ENCODE peak calls at places on chromosomes 4 and X, in eight cellular contexts. One of them, this sample, is unnamed. For H3K4me1, the result is how much of the 10 kb centered on the place peaks cover.

GRCh38 chr4:1075266-1075665 is 38.1 kb downstream of the RNF212 start:
- DNase-seq in CD4-positive, alpha-beta memory T cell: no peak
- DNase-seq in thoracic aorta: no peak
- DNase-seq in tibial nerve: no peak
- DNase-seq in pancreas: no peak
- DNase-seq in left lung: no peak
- DNase-seq in naive thymus-derived CD4-positive, alpha-beta T cell: no peak
- DNase-seq in lower lobe of right lung: no peak
- DNase-seq in this sample: no peak

GRCh38 chrX:108020631-108021030 is 24.2 kb upstream of the VSIG1 start:
- DNase-seq in CD4-positive, alpha-beta memory T cell: peak
- DNase-seq in thoracic aorta: no peak
- DNase-seq in tibial nerve: no peak
- DNase-seq in pancreas: no peak
- DNase-seq in left lung: no peak
- DNase-seq in naive thymus-derived CD4-positive, alpha-beta T cell: peak
- DNase-seq in lower lobe of right lung: no peak
- DNase-seq in this sample: no peak

GRCh38 chrX:136718091-136718490 is 62.6 kb downstream of the ARHGEF6 start:
- DNase-seq in CD4-positive, alpha-beta memory T cell: no peak
- DNase-seq in thoracic aorta: no peak
- DNase-seq in tibial nerve: no peak
- DNase-seq in pancreas: no peak
- DNase-seq in left lung: no peak
- DNase-seq in naive thymus-derived CD4-positive, alpha-beta T cell: no peak
- DNase-seq in lower lobe of right lung: no peak
- DNase-seq in this sample: no peak

GRCh38 chr4:95889662-95890061 is 49.8 kb downstream of the PDHA2 start:
- DNase-seq in CD4-positive, alpha-beta memory T cell: no peak
- DNase-seq in thoracic aorta: no peak
- DNase-seq in tibial nerve: no peak
- DNase-seq in pancreas: no peak
- DNase-seq in left lung: no peak
- DNase-seq in naive thymus-derived CD4-positive, alpha-beta T cell: no peak
- DNase-seq in lower lobe of right lung: no peak
- DNase-seq in this sample: no peak

GRCh38 chr4:98648602-98649001 is 9.8 kb downstream of the TSPAN5 start:
- DNase-seq in CD4-positive, alpha-beta memory T cell: no peak
- DNase-seq in thoracic aorta: no peak
- DNase-seq in tibial nerve: no peak
- DNase-seq in pancreas: no peak
- DNase-seq in left lung: no peak
- DNase-seq in naive thymus-derived CD4-positive, alpha-beta T cell: no peak
- DNase-seq in lower lobe of right lung: no peak
- DNase-seq in this sample: no peak

GRCh38 chrX:13212191-13212651 is 107.6 kb downstream of the ATXN3L start:
- DNase-seq in CD4-positive, alpha-beta memory T cell: no peak
- DNase-seq in thoracic aorta: no peak
- DNase-seq in tibial nerve: no peak
- DNase-seq in pancreas: no peak
- DNase-seq in left lung: no peak
- DNase-seq in naive thymus-derived CD4-positive, alpha-beta T cell: no peak
- DNase-seq in lower lobe of right lung: no peak
- DNase-seq in this sample: peak

GRCh38 chrX:1244164-1245076 is 24.2 kb upstream of the CSF2RA start:
- DNase-seq in CD4-positive, alpha-beta memory T cell: no peak
- DNase-seq in thoracic aorta: no peak
- DNase-seq in tibial nerve: no peak
- DNase-seq in pancreas: no peak
- DNase-seq in left lung: no peak
- DNase-seq in naive thymus-derived CD4-positive, alpha-beta T cell: no peak
- DNase-seq in lower lobe of right lung: no peak
- DNase-seq in this sample: no peak

GRCh38 chr4:59920414-59920813 is 1279.7 kb upstream of the ADGRL3 start:
- DNase-seq in CD4-positive, alpha-beta memory T cell: no peak
- DNase-seq in thoracic aorta: no peak
- DNase-seq in tibial nerve: no peak
- DNase-seq in pancreas: no peak
- DNase-seq in left lung: no peak
- DNase-seq in naive thymus-derived CD4-positive, alpha-beta T cell: no peak
- DNase-seq in lower lobe of right lung: no peak
- DNase-seq in this sample: no peak

GRCh38 chrX:9340619-9341304 is 124.1 kb upstream of the TBL1X start:
- DNase-seq in CD4-positive, alpha-beta memory T cell: peak
- DNase-seq in thoracic aorta: no peak
- DNase-seq in tibial nerve: no peak
- DNase-seq in pancreas: peak
- DNase-seq in left lung: peak
- DNase-seq in naive thymus-derived CD4-positive, alpha-beta T cell: peak
- DNase-seq in lower lobe of right lung: no peak
- DNase-seq in this sample: peak

GRCh38 chrX:2710496-2710895 is 19.4 kb downstream of the CD99 start:
- DNase-seq in CD4-positive, alpha-beta memory T cell: peak
- DNase-seq in thoracic aorta: no peak
- DNase-seq in tibial nerve: no peak
- DNase-seq in pancreas: no peak
- DNase-seq in left lung: peak
- DNase-seq in naive thymus-derived CD4-positive, alpha-beta T cell: no peak
- DNase-seq in lower lobe of right lung: no peak
- DNase-seq in this sample: no peak

GRCh38 chr4:48122756-48123155 is 11.3 kb downstream of the TXK start:
- DNase-seq in CD4-positive, alpha-beta memory T cell: no peak
- DNase-seq in thoracic aorta: no peak
- DNase-seq in tibial nerve: no peak
- DNase-seq in pancreas: no peak
- DNase-seq in left lung: no peak
- DNase-seq in naive thymus-derived CD4-positive, alpha-beta T cell: no peak
- DNase-seq in lower lobe of right lung: no peak
- DNase-seq in this sample: no peak

GRCh38 chr4:99404595-99405287 is 30.4 kb downstream of the ADH7 start:
- DNase-seq in CD4-positive, alpha-beta memory T cell: no peak
- DNase-seq in thoracic aorta: no peak
- DNase-seq in tibial nerve: no peak
- DNase-seq in pancreas: no peak
- DNase-seq in left lung: no peak
- DNase-seq in naive thymus-derived CD4-positive, alpha-beta T cell: no peak
- DNase-seq in lower lobe of right lung: no peak
- DNase-seq in this sample: no peak

GRCh38 chrX:120301960-120302359 is 9.3 kb downstream of the TMEM255A start:
- DNase-seq in CD4-positive, alpha-beta memory T cell: no peak
- DNase-seq in thoracic aorta: no peak
- DNase-seq in tibial nerve: no peak
- DNase-seq in pancreas: no peak
- DNase-seq in left lung: no peak
- DNase-seq in naive thymus-derived CD4-positive, alpha-beta T cell: no peak
- DNase-seq in lower lobe of right lung: no peak
- DNase-seq in this sample: no peak

GRCh38 chrX:120301497-120301896 is 9.8 kb downstream of the TMEM255A start:
- DNase-seq in CD4-positive, alpha-beta memory T cell: no peak
- DNase-seq in thoracic aorta: no peak
- DNase-seq in tibial nerve: no peak
- DNase-seq in pancreas: no peak
- DNase-seq in left lung: no peak
- DNase-seq in naive thymus-derived CD4-positive, alpha-beta T cell: no peak
- DNase-seq in lower lobe of right lung: no peak
- DNase-seq in this sample: no peak

GRCh38 chrX:120299928-120300327 is 11.3 kb downstream of the TMEM255A start:
- DNase-seq in CD4-positive, alpha-beta memory T cell: no peak
- DNase-seq in thoracic aorta: no peak
- DNase-seq in tibial nerve: no peak
- DNase-seq in pancreas: no peak
- DNase-seq in left lung: no peak
- DNase-seq in naive thymus-derived CD4-positive, alpha-beta T cell: no peak
- DNase-seq in lower lobe of right lung: no peak
- DNase-seq in this sample: no peak

GRCh38 chrX:120304241-120304640 is 7.0 kb downstream of the TMEM255A start:
- DNase-seq in CD4-positive, alpha-beta memory T cell: no peak
- DNase-seq in thoracic aorta: no peak
- DNase-seq in tibial nerve: no peak
- DNase-seq in pancreas: no peak
- DNase-seq in left lung: no peak
- DNase-seq in naive thymus-derived CD4-positive, alpha-beta T cell: no peak
- DNase-seq in lower lobe of right lung: no peak
- DNase-seq in this sample: no peak

DNA sequence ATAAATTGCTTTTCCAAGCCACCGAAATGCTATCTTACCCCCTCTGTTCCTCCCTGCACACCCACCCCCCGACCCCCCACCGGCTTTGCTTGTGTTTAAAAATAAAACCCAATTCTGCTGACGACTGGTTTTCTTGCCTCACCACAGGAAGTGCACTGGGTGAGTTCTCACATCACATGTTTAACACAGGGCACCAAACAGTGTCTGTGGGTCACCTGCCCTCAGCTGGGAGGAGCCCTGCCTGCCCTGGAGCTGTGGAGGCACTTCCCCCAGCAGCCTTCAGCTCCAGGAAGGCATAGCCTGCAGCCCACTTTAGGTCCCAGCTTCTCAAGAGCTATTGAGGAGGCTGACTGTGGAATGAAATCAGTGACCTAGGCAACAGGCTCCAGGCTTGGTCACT is 8.8 kb downstream of the TMEM255A start:
- DNase-seq in CD4-positive, alpha-beta memory T cell: peak
- DNase-seq in thoracic aorta: no peak
- DNase-seq in tibial nerve: no peak
- DNase-seq in pancreas: no peak
- DNase-seq in left lung: peak
- DNase-seq in naive thymus-derived CD4-positive, alpha-beta T cell: no peak
- DNase-seq in lower lobe of right lung: peak
- DNase-seq in this sample: no peak
- H3K27ac ChIP-seq in CD4-positive, alpha-beta memory T cell: peak
- H3K27ac ChIP-seq in thoracic aorta: no peak
- H3K27ac ChIP-seq in tibial nerve: no peak
- H3K27ac ChIP-seq in pancreas: no peak
- H3K27ac ChIP-seq in left lung: no peak
- H3K27ac ChIP-seq in naive thymus-derived CD4-positive, alpha-beta T cell: no peak
- H3K27ac ChIP-seq in lower lobe of right lung: no peak
- H3K27ac ChIP-seq in this sample: no peak

GRCh38 chr4:53060278-53060677 is 198.2 kb downstream of the RASL11B start:
- DNase-seq in CD4-positive, alpha-beta memory T cell: no peak
- DNase-seq in thoracic aorta: no peak
- DNase-seq in tibial nerve: no peak
- DNase-seq in pancreas: no peak
- DNase-seq in left lung: no peak
- DNase-seq in naive thymus-derived CD4-positive, alpha-beta T cell: no peak
- DNase-seq in lower lobe of right lung: no peak
- DNase-seq in this sample: no peak

GRCh38 chr4:53055274-53055673 is 193.2 kb downstream of the RASL11B start:
- DNase-seq in CD4-positive, alpha-beta memory T cell: no peak
- DNase-seq in thoracic aorta: no peak
- DNase-seq in tibial nerve: no peak
- DNase-seq in pancreas: no peak
- DNase-seq in left lung: no peak
- DNase-seq in naive thymus-derived CD4-positive, alpha-beta T cell: no peak
- DNase-seq in lower lobe of right lung: no peak
- DNase-seq in this sample: no peak

GRCh38 chr4:53057679-53058078 is 195.6 kb downstream of the RASL11B start:
- DNase-seq in CD4-positive, alpha-beta memory T cell: no peak
- DNase-seq in thoracic aorta: no peak
- DNase-seq in tibial nerve: no peak
- DNase-seq in pancreas: no peak
- DNase-seq in left lung: no peak
- DNase-seq in naive thymus-derived CD4-positive, alpha-beta T cell: no peak
- DNase-seq in lower lobe of right lung: no peak
- DNase-seq in this sample: no peak

GRCh38 chr4:53059253-53059652 is 197.1 kb downstream of the RASL11B start:
- DNase-seq in CD4-positive, alpha-beta memory T cell: no peak
- DNase-seq in thoracic aorta: no peak
- DNase-seq in tibial nerve: no peak
- DNase-seq in pancreas: no peak
- DNase-seq in left lung: no peak
- DNase-seq in naive thymus-derived CD4-positive, alpha-beta T cell: no peak
- DNase-seq in lower lobe of right lung: no peak
- DNase-seq in this sample: no peak

GRCh38 chr4:53055716-53056413 is 193.7 kb downstream of the RASL11B start:
- DNase-seq in CD4-positive, alpha-beta memory T cell: no peak
- DNase-seq in thoracic aorta: no peak
- DNase-seq in tibial nerve: no peak
- DNase-seq in pancreas: no peak
- DNase-seq in left lung: no peak
- DNase-seq in naive thymus-derived CD4-positive, alpha-beta T cell: no peak
- DNase-seq in lower lobe of right lung: no peak
- DNase-seq in this sample: no peak
- H3K4me1 ChIP-seq in CD4-positive, alpha-beta memory T cell: under half
- H3K4me1 ChIP-seq in thoracic aorta: under half
- H3K4me1 ChIP-seq in tibial nerve: under half
- H3K4me1 ChIP-seq in pancreas: under half
- H3K4me1 ChIP-seq in left lung: under half
- H3K4me1 ChIP-seq in naive thymus-derived CD4-positive, alpha-beta T cell: under half
- H3K4me1 ChIP-seq in lower lobe of right lung: under half
- H3K4me1 ChIP-seq in this sample: under half

GRCh38 chr4:25233737-25234389 is at the start of gene PI4K2B:
- DNase-seq in CD4-positive, alpha-beta memory T cell: peak
- DNase-seq in thoracic aorta: peak
- DNase-seq in tibial nerve: peak
- DNase-seq in pancreas: peak
- DNase-seq in left lung: peak
- DNase-seq in naive thymus-derived CD4-positive, alpha-beta T cell: peak
- DNase-seq in lower lobe of right lung: peak
- DNase-seq in this sample: peak
- H3K27ac ChIP-seq in CD4-positive, alpha-beta memory T cell: peak
- H3K27ac ChIP-seq in thoracic aorta: peak
- H3K27ac ChIP-seq in tibial nerve: peak
- H3K27ac ChIP-seq in pancreas: peak
- H3K27ac ChIP-seq in left lung: peak
- H3K27ac ChIP-seq in naive thymus-derived CD4-positive, alpha-beta T cell: peak
- H3K27ac ChIP-seq in lower lobe of right lung: peak
- H3K27ac ChIP-seq in this sample: peak

DNA sequence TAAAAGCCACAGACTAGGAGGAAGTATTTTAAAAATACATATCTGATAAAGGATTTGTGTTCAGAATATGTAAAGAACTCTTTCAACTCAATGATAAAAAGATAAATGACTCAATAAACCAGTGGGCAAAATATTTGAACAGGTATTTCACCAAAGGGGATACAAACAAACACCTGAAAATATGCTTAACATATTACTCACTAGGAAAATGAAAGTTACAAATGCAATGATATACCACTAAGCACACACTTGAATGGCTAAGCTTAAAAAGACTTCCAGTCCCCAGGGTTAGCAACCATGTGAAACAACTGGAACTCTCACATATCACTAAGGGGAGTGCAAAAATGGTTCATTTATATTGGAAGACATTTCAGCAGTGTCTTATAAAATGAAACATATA is 131.6 kb downstream of the SLIT2 start:
- DNase-seq in CD4-positive, alpha-beta memory T cell: no peak
- DNase-seq in thoracic aorta: no peak
- DNase-seq in tibial nerve: no peak
- DNase-seq in pancreas: no peak
- DNase-seq in left lung: no peak
- DNase-seq in naive thymus-derived CD4-positive, alpha-beta T cell: no peak
- DNase-seq in lower lobe of right lung: no peak
- DNase-seq in this sample: no peak
- H3K4me1 ChIP-seq in CD4-positive, alpha-beta memory T cell: under half
- H3K4me1 ChIP-seq in thoracic aorta: under half
- H3K4me1 ChIP-seq in tibial nerve: under half
- H3K4me1 ChIP-seq in pancreas: under half
- H3K4me1 ChIP-seq in left lung: under half
- H3K4me1 ChIP-seq in naive thymus-derived CD4-positive, alpha-beta T cell: under half
- H3K4me1 ChIP-seq in lower lobe of right lung: under half
- H3K4me1 ChIP-seq in this sample: under half